ENCODE peak calls at places on chromosomes 4 and X, in ten cellular contexts. S, Y, R, B, L, A, M, J, D and Z are unnamed samples.

GRCh38 chrX:69506617-69507499 is 2.7 kb downstream of the NALF2 start:
- DNase-seq in S (no peak), Y (no peak), R (no peak), B (no peak), L (no peak), A (no peak), M (no peak), J (no peak), D (peak), Z (no peak)

GRCh38 chr4:25235401-25235800 is 1.6 kb downstream of the PI4K2B start:
- DNase-seq in S (no peak), Y (no peak), R (no peak), B (no peak), L (no peak), A (no peak), M (no peak), J (no peak), D (no peak), Z (no peak)

GRCh38 chr4:6267573-6267972 is 2.1 kb upstream of the WFS1 start:
- DNase-seq in S (no peak), Y (no peak), R (no peak), B (no peak), L (no peak), A (peak), M (no peak), J (no peak), D (no peak), Z (peak)

GRCh38 chrX:132270699-132271098 is 51.5 kb upstream of the RAP2C start:
- DNase-seq in S (peak), Y (peak), R (peak), B (peak), L (peak), A (no peak), M (no peak), J (no peak), D (peak), Z (no peak)

GRCh38 chr4:80099671-80100070 is 26.6 kb upstream of the ANTXR2 start:
- DNase-seq in S (no peak), Y (no peak), R (no peak), B (no peak), L (no peak), A (no peak), M (no peak), J (no peak), D (no peak), Z (no peak)

GRCh38 chr4:26141101-26141830 is 179.5 kb upstream of the RBPJ start:
- DNase-seq in S (no peak), Y (no peak), R (peak), B (peak), L (no peak), A (no peak), M (peak), J (no peak), D (no peak), Z (no peak)

GRCh38 chrX:63922221-63922620 is 137.2 kb upstream of the ARHGEF9 start:
- DNase-seq in S (no peak), Y (no peak), R (no peak), B (peak), L (no peak), A (no peak), M (no peak), J (no peak), D (peak), Z (no peak)

GRCh38 chr4:74123065-74123728 is 24.2 kb upstream of the CXCL2 start:
- DNase-seq in S (no peak), Y (peak), R (peak), B (no peak), L (no peak), A (no peak), M (no peak), J (no peak), D (peak), Z (no peak)

GRCh38 chrX:154298312-154298711 is 2.7 kb downstream of the TKTL1 start:
- DNase-seq in S (no peak), Y (no peak), R (no peak), B (no peak), L (no peak), A (no peak), M (no peak), J (no peak), D (no peak), Z (no peak)

GRCh38 chrX:134836497-134836968 is 154.3 kb upstream of the SMIM10 start:
- DNase-seq in S (peak), Y (no peak), R (no peak), B (peak), L (peak), A (no peak), M (no peak), J (no peak), D (no peak), Z (no peak)

GRCh38 chr4:30938956-30939528 is 218.9 kb downstream of the PCDH7 start:
- DNase-seq in S (no peak), Y (no peak), R (no peak), B (no peak), L (no peak), A (no peak), M (no peak), J (no peak), D (no peak), Z (no peak)

GRCh38 chr4:130703211-130703920 is 1607.4 kb downstream of the C4orf33 start:
- DNase-seq in S (no peak), Y (no peak), R (no peak), B (no peak), L (no peak), A (no peak), M (no peak), J (no peak), D (no peak), Z (no peak)

GRCh38 chr4:138232364-138232763 is 9.8 kb downstream of the SLC7A11 start:
- DNase-seq in S (no peak), Y (no peak), R (no peak), B (no peak), L (no peak), A (no peak), M (no peak), J (no peak), D (no peak), Z (no peak)

GRCh38 chrX:18390941-18391538 is 34.4 kb upstream of the CDKL5 start:
- DNase-seq in S (no peak), Y (peak), R (peak), B (no peak), L (peak), A (peak), M (no peak), J (peak), D (peak), Z (no peak)

GRCh38 chr4:114601304-114602052 is 2.9 kb downstream of the UGT8 start:
- DNase-seq in S (no peak), Y (no peak), R (no peak), B (no peak), L (no peak), A (no peak), M (no peak), J (no peak), D (no peak), Z (no peak)

GRCh38 chr4:73864973-73865372 is 4.2 kb upstream of the CXCL1 start:
- DNase-seq in S (no peak), Y (no peak), R (no peak), B (no peak), L (no peak), A (no peak), M (no peak), J (no peak), D (no peak), Z (no peak)

GRCh38 chr4:122673252-122673651 is 52.4 kb upstream of the IL21 start:
- DNase-seq in S (no peak), Y (no peak), R (no peak), B (no peak), L (no peak), A (no peak), M (no peak), J (no peak), D (peak), Z (no peak)

GRCh38 chrX:16851421-16851820 is 18.7 kb downstream of the RBBP7 start:
- DNase-seq in S (no peak), Y (no peak), R (no peak), B (no peak), L (no peak), A (no peak), M (no peak), J (no peak), D (no peak), Z (no peak)

GRCh38 chrX:21658152-21658737 is at the start of gene KLHL34:
- DNase-seq in S (no peak), Y (no peak), R (peak), B (no peak), L (no peak), A (no peak), M (peak), J (peak), D (peak), Z (no peak)

GRCh38 chr4:1008840-1009646 is 2.4 kb upstream of the FGFRL1 start:
- DNase-seq in S (no peak), Y (no peak), R (peak), B (no peak), L (no peak), A (peak), M (peak), J (no peak), D (no peak), Z (no peak)

GRCh38 chrX:12721042-12721441 is 70.2 kb upstream of the PRPS2 start:
- DNase-seq in S (no peak), Y (no peak), R (no peak), B (no peak), L (no peak), A (peak), M (no peak), J (no peak), D (peak), Z (no peak)